ENCODE peak calls at places on chromosomes 4 and X, in six cellular contexts. W, C, X, N, A and K are unnamed samples.
A peak's percentile ranks its signal among the peaks of the same experiment; 100 is the strongest.

GRCh38 chr4:169993531-169993930 is 32.7 kb downstream of the MFAP3L start:
- DNase-seq in W (no peak), C (no peak), X (no peak), N (no peak), A (no peak), K (no peak)

GRCh38 chr4:8641256-8641655 is 48.7 kb downstream of the CPZ start:
- DNase-seq in W (no peak), C (no peak), X (no peak), N (no peak), A (peak; percentile 57), K (peak; percentile 57)

GRCh38 chr4:113049421-113050355 is at the start of gene ANK2:
- DNase-seq in W (peak; percentile 7), C (no peak), X (no peak), N (no peak), A (no peak), K (no peak)

GRCh38 chr4:139986621-139987510 is 167.1 kb downstream of the MAML3 start:
- DNase-seq in W (no peak), C (no peak), X (no peak), N (no peak), A (no peak), K (no peak)

GRCh38 chr4:109010534-109010933 is 247.7 kb upstream of the ETNPPL start:
- DNase-seq in W (no peak), C (no peak), X (no peak), N (no peak), A (no peak), K (no peak)

GRCh38 chr4:166324321-166324720 is 451.3 kb downstream of the TLL1 start:
- DNase-seq in W (peak; percentile 0), C (no peak), X (no peak), N (no peak), A (no peak), K (no peak)

GRCh38 chr4:139300431-139301142 is 718 bp upstream of the NAA15 start:
- DNase-seq in W (peak; percentile 21), C (no peak), X (no peak), N (peak; percentile 39), A (no peak), K (no peak)

GRCh38 chrX:42803320-42803719 is 25.4 kb upstream of the PPP1R2C start:
- DNase-seq in W (no peak), C (no peak), X (no peak), N (no peak), A (no peak), K (no peak)

GRCh38 chrX:101450951-101451350 is 34.3 kb upstream of the ARMCX4 start:
- DNase-seq in W (no peak), C (no peak), X (no peak), N (no peak), A (no peak), K (no peak)

GRCh38 chrX:153226344-153227190 is 47.5 kb downstream of the MAGEA1 start:
- DNase-seq in W (peak; percentile 63), C (no peak), X (no peak), N (no peak), A (peak; percentile 67), K (peak; percentile 91)

GRCh38 chr4:184370711-184371389 is 103.5 kb downstream of the IRF2 start:
- DNase-seq in W (no peak), C (no peak), X (no peak), N (no peak), A (no peak), K (no peak)

GRCh38 chrX:87710580-87710979 is 193.0 kb downstream of the KLHL4 start:
- DNase-seq in W (no peak), C (no peak), X (no peak), N (no peak), A (no peak), K (no peak)

GRCh38 chrX:48683411-48683982 is at the start of gene WAS:
- DNase-seq in W (peak; percentile 17), C (peak; percentile 51), X (peak; percentile 62), N (peak; percentile 56), A (no peak), K (no peak)